ENCODE peak calls at places on chromosome 2, in nine cellular contexts. B is GM12864; H is T-cell; M is HTR-8/SVneo; I is NCI-H345; K is stomach; Q is KG1; R is activated CD4-positive, alpha-beta T cell treated with anti-CD3 and anti-CD28 coated beads, Interleukin-2, amount 50 U/mL, for 4 hours; F is T-helper 22 cell. C is an unnamed sample.

GRCh38 chr2:36834721-36835120 is 131.6 kb downstream of the STRN start:
- DNase-seq in B (no peak), H (no peak), M (no peak), I (no peak), K (no peak), Q (no peak), R (no peak), F (no peak), C (no peak)

GRCh38 chr2:177429688-177430325 is 37.2 kb downstream of the AGPS start:
- DNase-seq in B (no peak), H (no peak), M (peak), I (no peak), K (no peak), Q (no peak), R (no peak), F (no peak), C (no peak)

GRCh38 chr2:133892352-133892913 is 324.2 kb upstream of the NCKAP5 start:
- DNase-seq in B (no peak), H (no peak), M (no peak), I (no peak), K (no peak), Q (no peak), R (no peak), F (no peak), C (no peak)

GRCh38 chr2:42979870-42980763 is 187.7 kb upstream of the HAAO start:
- DNase-seq in B (no peak), H (no peak), M (no peak), I (no peak), K (no peak), Q (no peak), R (no peak), F (no peak), C (no peak)

GRCh38 chr2:234395801-234396478 is 100.9 kb downstream of the ARL4C start:
- DNase-seq in B (no peak), H (no peak), M (no peak), I (peak), K (no peak), Q (no peak), R (no peak), F (no peak), C (no peak)

GRCh38 chr2:196987298-196987653 is 60.8 kb upstream of the PGAP1 start:
- DNase-seq in B (no peak), H (no peak), M (no peak), I (no peak), K (no peak), Q (no peak), R (no peak), F (no peak), C (no peak)

GRCh38 chr2:26786207-26787023 is 559 bp downstream of the CENPA start:
- DNase-seq in B (no peak), H (no peak), M (no peak), I (peak), K (no peak), Q (no peak), R (no peak), F (no peak), C (no peak)

GRCh38 chr2:238975408-238975807 is 127.5 kb downstream of the TWIST2 start:
- DNase-seq in B (no peak), H (no peak), M (no peak), I (no peak), K (no peak), Q (no peak), R (no peak), F (no peak), C (no peak)

GRCh38 chr2:219460424-219460926 is 25.8 kb downstream of the SPEG start:
- DNase-seq in B (no peak), H (no peak), M (no peak), I (no peak), K (no peak), Q (no peak), R (no peak), F (no peak), C (no peak)

GRCh38 chr2:206558492-206558891 is 83.8 kb upstream of the FAM237A start:
- DNase-seq in B (no peak), H (no peak), M (no peak), I (no peak), K (no peak), Q (no peak), R (no peak), F (no peak), C (no peak)

GRCh38 chr2:86584164-86584913 is 21.1 kb upstream of the CHMP3 start:
- DNase-seq in B (no peak), H (no peak), M (no peak), I (no peak), K (no peak), Q (peak), R (no peak), F (no peak), C (no peak)

GRCh38 chr2:181483876-181484275 is 26.7 kb downstream of the ITGA4 start:
- DNase-seq in B (no peak), H (no peak), M (no peak), I (peak), K (no peak), Q (no peak), R (no peak), F (no peak), C (no peak)

GRCh38 chr2:172095905-172096660 is 6.6 kb downstream of the DLX2 start:
- DNase-seq in B (no peak), H (no peak), M (no peak), I (peak), K (no peak), Q (peak), R (no peak), F (no peak), C (no peak)

GRCh38 chr2:105388971-105389381 is 9.9 kb downstream of the FHL2 start:
- DNase-seq in B (no peak), H (no peak), M (peak), I (no peak), K (no peak), Q (no peak), R (no peak), F (no peak), C (no peak)

GRCh38 chr2:25960920-25961319 is 21.4 kb downstream of the KIF3C start:
- DNase-seq in B (no peak), H (no peak), M (no peak), I (no peak), K (no peak), Q (peak), R (no peak), F (no peak), C (no peak)

GRCh38 chr2:176997074-176997791 is 215.4 kb upstream of the HNRNPA3 start:
- DNase-seq in B (peak), H (no peak), M (no peak), I (no peak), K (peak), Q (no peak), R (no peak), F (no peak), C (no peak)

GRCh38 chr2:42464631-42465030 is 29.2 kb downstream of the KCNG3 start:
- DNase-seq in B (no peak), H (no peak), M (no peak), I (no peak), K (no peak), Q (no peak), R (no peak), F (no peak), C (no peak)

GRCh38 chr2:66985901-66986300 is 411.2 kb upstream of the ETAA1 start:
- DNase-seq in B (no peak), H (no peak), M (no peak), I (no peak), K (no peak), Q (no peak), R (no peak), F (no peak), C (no peak)

GRCh38 chr2:121830809-121831208 is 75.4 kb downstream of the TSN start:
- DNase-seq in B (no peak), H (no peak), M (no peak), I (no peak), K (no peak), Q (no peak), R (no peak), F (no peak), C (no peak)

GRCh38 chr2:96527990-96528679 is 8.4 kb upstream of the ARID5A start:
- DNase-seq in B (no peak), H (no peak), M (no peak), I (no peak), K (no peak), Q (peak), R (peak), F (peak), C (no peak)

GRCh38 chr2:98463081-98463481 is 18.4 kb downstream of the INPP4A start:
- DNase-seq in B (no peak), H (no peak), M (no peak), I (peak), K (no peak), Q (no peak), R (no peak), F (no peak), C (no peak)

GRCh38 chr2:174300114-174300513 is 34.6 kb upstream of the SP9 start:
- DNase-seq in B (no peak), H (no peak), M (no peak), I (no peak), K (no peak), Q (no peak), R (no peak), F (no peak), C (no peak)